ENCODE peak calls at places on chromosomes 3 and 15, in nine cellular contexts. U, P, V, N, R, Q, D, E and Z are unnamed samples.

GRCh38 chr3:181687738-181688137 is 24.0 kb upstream of the SOX2 start:
- DNase-seq in U (no peak), P (no peak), V (no peak), N (no peak), R (no peak), Q (no peak), D (no peak), E (no peak), Z (no peak)

GRCh38 chr15:73722425-73722824 is 30.7 kb downstream of the INSYN1 start:
- DNase-seq in U (no peak), P (no peak), V (no peak), N (no peak), R (no peak), Q (no peak), D (no peak), E (no peak), Z (no peak)

GRCh38 chr3:158520433-158520832 is 50.6 kb upstream of the MLF1 start:
- DNase-seq in U (no peak), P (no peak), V (no peak), N (no peak), R (no peak), Q (no peak), D (no peak), E (no peak), Z (no peak)

GRCh38 chr15:90890839-90891238 is 6.5 kb downstream of the FES start:
- DNase-seq in U (no peak), P (no peak), V (no peak), N (no peak), R (no peak), Q (no peak), D (no peak), E (no peak), Z (no peak)

GRCh38 chr3:196406806-196407470 is 25.3 kb downstream of the UBXN7 start:
- DNase-seq in U (no peak), P (no peak), V (no peak), N (no peak), R (no peak), Q (no peak), D (no peak), E (no peak), Z (no peak)

GRCh38 chr3:113261996-113262665 is 50.8 kb downstream of the BOC start:
- DNase-seq in U (no peak), P (no peak), V (no peak), N (no peak), R (no peak), Q (no peak), D (peak; percentile 64), E (no peak), Z (no peak)

GRCh38 chr3:159923961-159924360 is 64.7 kb upstream of the IL12A start:
- DNase-seq in U (no peak), P (no peak), V (no peak), N (no peak), R (no peak), Q (no peak), D (no peak), E (no peak), Z (no peak)

GRCh38 chr15:60255390-60255789 is 142.4 kb downstream of the ANXA2 start:
- DNase-seq in U (no peak), P (no peak), V (no peak), N (no peak), R (peak; percentile 87), Q (no peak), D (peak; percentile 92), E (peak; percentile 20), Z (no peak)

GRCh38 chr3:126355777-126356372 is 1.3 kb downstream of the KLF15 start:
- DNase-seq in U (no peak), P (peak; percentile 93), V (no peak), N (peak; percentile 88), R (peak; percentile 74), Q (peak; percentile 94), D (no peak), E (peak; percentile 34), Z (no peak)

GRCh38 chr3:137525471-137525870 is 238.6 kb upstream of the SOX14 start:
- DNase-seq in U (no peak), P (no peak), V (no peak), N (no peak), R (no peak), Q (no peak), D (no peak), E (no peak), Z (no peak)

DNA sequence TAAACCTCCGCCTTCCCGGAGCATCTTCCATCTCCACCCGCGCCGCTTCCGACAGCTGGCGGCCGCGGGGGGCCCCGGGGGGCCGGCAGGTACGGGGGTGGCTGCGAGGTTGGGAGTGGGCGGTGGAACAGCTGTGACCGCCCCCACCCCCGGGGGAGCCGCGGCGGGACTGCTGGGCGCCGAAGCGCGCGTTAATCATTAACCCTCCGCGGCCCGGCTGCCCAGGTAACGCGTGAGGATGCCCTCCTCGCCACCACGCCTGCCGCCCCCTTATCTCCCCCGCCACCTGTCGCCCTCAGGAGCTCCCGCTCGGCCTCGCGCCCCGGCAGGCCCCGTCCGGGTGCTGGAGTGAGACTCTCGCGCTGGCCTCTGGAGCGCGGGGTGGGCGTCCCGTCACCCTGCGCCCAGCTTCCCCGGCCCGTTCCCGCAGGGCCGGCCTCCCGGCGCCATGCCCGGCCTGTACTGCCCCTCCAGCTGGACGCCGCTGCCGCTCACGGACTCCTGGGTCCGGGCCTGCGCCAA is 757 bp downstream of the VWA5B2 start:
- DNase-seq in U (no peak), P (no peak), V (no peak), N (no peak), R (no peak), Q (no peak), D (no peak), E (no peak), Z (no peak)
- H3K27me3 ChIP-seq in U (no peaks in the 10 kb centered on the region), P (no peaks in the 10 kb centered on the region), V (peaks cover 21% of the 10 kb centered on the region), N (peaks cover 84% of the 10 kb centered on the region), R (peaks cover 76% of the 10 kb centered on the region), Q (no peaks in the 10 kb centered on the region), D (peaks cover 30% of the 10 kb centered on the region), E (peaks cover 61% of the 10 kb centered on the region), Z (peaks cover 42% of the 10 kb centered on the region)

DNA sequence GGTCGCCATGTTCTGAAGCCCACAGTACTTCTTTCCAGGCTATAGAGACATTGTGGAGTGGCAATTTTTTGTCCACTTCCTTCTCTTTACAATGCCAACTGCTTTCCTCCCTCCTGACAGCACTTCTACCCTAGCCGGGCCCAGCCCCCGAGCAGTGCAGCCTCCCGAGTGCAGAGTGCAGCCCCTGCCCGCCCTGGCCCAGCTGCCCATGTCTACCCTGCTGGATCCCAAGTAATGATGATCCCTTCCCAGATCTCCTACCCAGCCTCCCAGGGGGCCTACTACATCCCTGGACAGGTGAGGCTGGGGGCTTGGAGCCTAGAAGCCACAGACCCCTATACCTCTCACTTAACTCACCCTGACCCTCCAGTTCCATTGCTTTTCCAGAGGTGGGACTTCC is 2.8 kb downstream of the EIF4G1 start:
- DNase-seq in U (no peak), P (no peak), V (no peak), N (no peak), R (no peak), Q (peak; percentile 38), D (no peak), E (no peak), Z (no peak)
- H3K4me1 ChIP-seq in U (peaks cover 32% of the 10 kb centered on the region), P (peaks cover 12% of the 10 kb centered on the region), V (peaks cover 23% of the 10 kb centered on the region), N (peaks cover 52% of the 10 kb centered on the region), R (peaks cover 9% of the 10 kb centered on the region), Q (no peaks in the 10 kb centered on the region), D (peaks cover 35% of the 10 kb centered on the region), E (peaks cover 56% of the 10 kb centered on the region), Z (peaks cover 22% of the 10 kb centered on the region)

GRCh38 chr3:169144271-169144670 is 519.2 kb downstream of the MECOM start:
- DNase-seq in U (no peak), P (no peak), V (no peak), N (no peak), R (no peak), Q (no peak), D (no peak), E (no peak), Z (no peak)
- H3K27me3 ChIP-seq in U (no peaks in the 10 kb centered on the region), P (no peaks in the 10 kb centered on the region), V (peaks cover 27% of the 10 kb centered on the region), N (peaks cover 69% of the 10 kb centered on the region), R (peaks cover 12% of the 10 kb centered on the region), Q (no peaks in the 10 kb centered on the region), D (no peaks in the 10 kb centered on the region), E (no peaks in the 10 kb centered on the region), Z (peaks cover 18% of the 10 kb centered on the region)

DNA sequence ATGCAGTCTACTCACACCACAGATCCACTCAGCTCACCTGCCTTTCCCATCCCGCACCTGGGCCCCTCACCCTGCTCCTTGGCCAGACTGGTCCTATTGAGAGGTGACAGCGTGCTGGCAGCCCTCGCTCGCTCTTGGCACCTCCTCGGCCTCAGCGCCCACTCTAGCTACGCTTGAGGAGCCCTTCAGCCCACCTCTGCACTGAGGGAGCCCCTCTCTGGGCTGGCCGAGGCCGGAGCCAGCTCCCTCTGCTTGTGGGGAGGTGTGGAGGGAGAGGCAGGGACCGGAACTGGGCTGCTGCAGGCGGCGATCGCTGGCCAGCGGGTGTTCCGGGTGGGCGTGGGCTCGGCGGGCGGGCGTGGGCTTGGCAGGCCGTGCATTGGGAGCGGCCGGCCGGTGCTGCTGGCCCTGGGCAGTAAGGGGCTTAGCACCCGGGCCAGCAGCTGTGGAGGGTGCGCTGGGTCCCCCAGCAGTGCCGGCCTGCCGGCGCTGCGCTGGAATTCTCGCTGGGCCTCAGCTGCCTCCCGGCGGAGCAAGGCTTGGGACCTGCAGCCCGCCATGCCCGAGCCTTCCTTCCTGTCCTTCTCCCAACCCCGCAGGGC is 45.5 kb upstream of the USP3 start:
- DNase-seq in U (no peak), P (no peak), V (no peak), N (no peak), R (no peak), Q (no peak), D (no peak), E (no peak), Z (no peak)
- H3K4me1 ChIP-seq in U (no peaks in the 10 kb centered on the region), P (no peaks in the 10 kb centered on the region), V (no peaks in the 10 kb centered on the region), N (peaks cover 36% of the 10 kb centered on the region), R (peaks cover 11% of the 10 kb centered on the region), Q (no peaks in the 10 kb centered on the region), D (no peaks in the 10 kb centered on the region), E (peaks cover 18% of the 10 kb centered on the region), Z (no peaks in the 10 kb centered on the region)

DNA sequence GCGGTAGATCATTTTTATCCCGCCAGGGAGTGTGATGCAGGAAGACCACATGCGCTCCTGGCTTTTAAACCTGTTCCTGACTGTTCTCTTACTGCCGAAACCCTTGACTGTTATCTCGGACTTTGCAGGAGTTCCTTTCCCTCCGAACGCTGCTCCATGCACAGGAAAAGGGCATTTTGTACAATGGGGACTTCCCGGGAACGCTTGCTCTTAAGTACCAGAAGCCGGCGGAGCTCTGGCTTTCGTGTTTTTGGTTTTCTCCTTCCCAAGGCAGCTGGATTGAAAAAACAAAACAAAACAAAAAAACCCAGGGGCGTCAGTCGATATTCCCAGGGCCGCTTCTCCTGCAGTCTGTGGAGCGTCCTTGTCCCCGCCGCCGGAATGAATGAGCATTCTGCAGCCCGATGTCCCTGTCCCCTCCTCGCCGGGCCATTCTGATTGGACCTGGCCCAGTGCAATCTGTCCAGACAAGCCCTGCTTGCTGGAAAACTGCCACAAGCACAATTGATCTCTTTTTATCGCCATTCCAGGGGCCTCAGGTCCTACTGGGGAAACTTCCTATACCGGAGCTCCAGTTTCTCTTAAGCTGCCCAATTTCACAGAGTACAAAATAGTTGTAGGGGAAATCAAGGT is 44.8 kb downstream of the SLC6A1 start:
- DNase-seq in U (no peak), P (no peak), V (no peak), N (no peak), R (no peak), Q (no peak), D (no peak), E (no peak), Z (no peak)
- H3K27me3 ChIP-seq in U (no peaks in the 10 kb centered on the region), P (no peaks in the 10 kb centered on the region), V (no peaks in the 10 kb centered on the region), N (peaks cover 26% of the 10 kb centered on the region), R (peaks cover 42% of the 10 kb centered on the region), Q (no peaks in the 10 kb centered on the region), D (peaks cover 10% of the 10 kb centered on the region), E (peaks cover 96% of the 10 kb centered on the region), Z (no peaks in the 10 kb centered on the region)